ENCODE peak calls at places on chromosomes 4 and X, in six cellular contexts. Q is stomach, A is colonic mucosa, O is A673, E is esophagus squamous epithelium, Y is fibroblast of mammary gland. C is an unnamed sample.
A peak's percentile ranks its signal among the peaks of the same experiment; 100 is the strongest.

GRCh38 chrX:15989716-15990115 is 133.6 kb upstream of the GRPR start:
- DNase-seq in E (no peak), Q (no peak), A (no peak), O (peak; percentile 54), Y (no peak), C (no peak)

GRCh38 chrX:43949669-43950068 is 23.5 kb downstream of the NDP start:
- DNase-seq in A (no peak), Q (no peak), O (peak; percentile 75), Y (no peak), E (no peak), C (no peak)

GRCh38 chr4:68445111-68445510 is 2.2 kb upstream of the TMPRSS11E start:
- DNase-seq in A (no peak), Q (no peak), E (no peak), Y (no peak), O (no peak), C (no peak)

GRCh38 chr4:36081185-36081584 is 163.1 kb downstream of the ARAP2 start:
- DNase-seq in Q (no peak), Y (no peak), A (no peak), E (no peak), O (no peak), C (no peak)

GRCh38 chrX:47232803-47233332 is at the start of gene USP11:
- DNase-seq in A (no peak), E (no peak), Y (peak; percentile 34), Q (peak; percentile 38), O (peak; percentile 75), C (peak; percentile 75)

GRCh38 chr4:26860922-26861433 is 337 bp downstream of the STIM2 start:
- DNase-seq in A (peak; percentile 29), Y (peak; percentile 33), Q (peak; percentile 59), E (no peak), O (peak; percentile 77), C (peak; percentile 72)

GRCh38 chr4:74660866-74661265 is 133.5 kb downstream of the BTC start:
- DNase-seq in E (no peak), Y (no peak), Q (no peak), A (no peak), O (no peak), C (no peak)

GRCh38 chr4:120709986-120710385 is 212.5 kb downstream of the PRDM5 start:
- DNase-seq in O (no peak), E (no peak), Y (peak; percentile 65), Q (no peak), A (no peak), C (no peak)

GRCh38 chr4:6013564-6013963 is 4.7 kb downstream of the C4orf50 start:
- DNase-seq in O (no peak), Q (no peak), E (no peak), A (no peak), Y (no peak), C (no peak)

GRCh38 chrX:40805404-40805803 is 70.1 kb upstream of the MED14 start:
- DNase-seq in Y (no peak), A (no peak), O (no peak), E (no peak), Q (no peak), C (no peak)

GRCh38 chr4:148044889-148045352 is 313.0 kb downstream of the ARHGAP10 start:
- DNase-seq in Q (no peak), A (no peak), O (peak; percentile 52), Y (no peak), E (no peak), C (peak; percentile 25)

GRCh38 chr4:7013171-7013570 is 30.0 kb upstream of the TADA2B start:
- DNase-seq in Y (no peak), A (no peak), E (no peak), Q (no peak), O (no peak), C (no peak)

GRCh38 chr4:634599-634985 is 9.2 kb downstream of the PDE6B start:
- DNase-seq in O (no peak), Q (no peak), Y (no peak), A (no peak), E (no peak), C (no peak)

GRCh38 chr4:86543560-86544312 is 50.4 kb upstream of the PTPN13 start:
- DNase-seq in E (no peak), O (peak; percentile 60), A (no peak), Y (no peak), Q (no peak), C (peak; percentile 54)

GRCh38 chr4:83124079-83124780 is 9.7 kb upstream of the PLAC8 start:
- DNase-seq in Y (peak; percentile 21), O (no peak), Q (no peak), A (no peak), E (no peak), C (no peak)

GRCh38 chrX:38664285-38664684 is 102.9 kb downstream of the TSPAN7 start:
- DNase-seq in A (peak; percentile 28), Y (peak; percentile 59), O (peak; percentile 52), Q (no peak), E (no peak), C (peak; percentile 53)

DNA sequence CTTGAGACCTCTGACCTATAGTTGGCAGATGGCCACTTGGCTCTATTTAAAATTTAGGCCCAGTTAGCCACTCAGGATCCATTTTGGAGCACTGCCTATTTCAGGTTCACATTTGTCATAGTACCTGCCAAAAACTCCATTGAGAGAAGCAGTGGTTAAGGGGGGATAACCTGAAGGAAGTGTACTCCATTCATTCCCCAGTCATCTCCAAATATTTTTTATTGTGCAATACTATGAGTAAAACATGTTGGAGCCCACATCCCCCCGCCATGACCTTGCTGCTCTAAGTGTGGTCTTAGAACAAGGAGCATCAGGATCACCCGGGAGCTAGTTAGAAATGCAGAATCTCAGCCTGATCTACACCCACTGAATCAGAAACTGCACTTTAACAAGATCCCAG is 21.1 kb downstream of the PLP1 start:
- DNase-seq in E (no peak), A (no peak), Q (no peak), Y (peak; percentile 21), O (no peak), C (no peak)
- TF ChIP-seq CTCF in E (no peak), A (no peak), Q (no peak), Y (no peak), O (no peak), C (no peak)

GRCh38 chr4:118280501-118281218 is 72.1 kb downstream of the PRSS12 start:
- DNase-seq in Q (peak; percentile 55), A (peak; percentile 68), Y (peak; percentile 81), O (peak; percentile 68), E (no peak), C (peak; percentile 77)

GRCh38 chr4:118281611-118282442 is 71.0 kb downstream of the PRSS12 start:
- DNase-seq in A (no peak), Y (peak; percentile 63), E (no peak), O (peak; percentile 59), Q (no peak), C (peak; percentile 35)

GRCh38 chr4:118279328-118279727 is 73.5 kb downstream of the PRSS12 start:
- DNase-seq in A (no peak), E (no peak), Y (no peak), Q (no peak), O (no peak), C (no peak)

GRCh38 chr4:118278473-118279274 is 74.1 kb downstream of the PRSS12 start:
- DNase-seq in Q (peak; percentile 99), E (peak; percentile 92), A (peak; percentile 98), Y (peak; percentile 87), O (peak; percentile 96), C (peak; percentile 96)

GRCh38 chr4:118279920-118280432 is 72.8 kb downstream of the PRSS12 start:
- DNase-seq in A (no peak), Q (no peak), O (no peak), E (no peak), Y (peak; percentile 15), C (peak; percentile 9)
- H3K4me3 ChIP-seq in A (peak overlapping the region; percentile 64), Q (peak overlapping the region; percentile 67), O (peak overlapping the region; percentile 83), E (peak overlapping the region; percentile 96), Y (peak overlapping the region; percentile 82), C (peak overlapping the region; percentile 70)

DNA sequence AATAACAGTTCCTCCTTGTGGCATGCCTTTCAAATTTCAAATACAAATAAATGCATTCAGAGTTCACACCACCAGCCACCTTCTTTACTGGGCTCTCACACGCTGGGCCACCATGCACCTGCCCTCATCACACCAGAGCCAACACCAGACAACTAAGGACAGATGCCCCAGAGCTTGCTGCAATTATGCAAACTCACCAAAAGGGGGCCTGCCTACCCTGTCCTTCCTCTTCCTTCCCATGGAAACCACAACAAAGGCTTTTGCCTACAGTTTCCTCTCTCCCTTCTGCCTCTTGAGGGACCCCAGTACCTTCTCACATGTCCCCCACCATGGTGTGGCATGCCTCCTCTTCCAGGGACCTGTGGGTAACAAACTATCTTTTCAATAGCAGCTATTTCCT is 1333.9 kb upstream of the TENM3 start:
- DNase-seq in Y (peak; percentile 56), A (no peak), Q (no peak), O (peak; percentile 37), E (no peak), C (no peak)
- TF ChIP-seq CTCF in Y (peak; percentile 70), A (no peak), Q (no peak), O (peak; percentile 60), E (peak; percentile 8), C (no peak)

DNA sequence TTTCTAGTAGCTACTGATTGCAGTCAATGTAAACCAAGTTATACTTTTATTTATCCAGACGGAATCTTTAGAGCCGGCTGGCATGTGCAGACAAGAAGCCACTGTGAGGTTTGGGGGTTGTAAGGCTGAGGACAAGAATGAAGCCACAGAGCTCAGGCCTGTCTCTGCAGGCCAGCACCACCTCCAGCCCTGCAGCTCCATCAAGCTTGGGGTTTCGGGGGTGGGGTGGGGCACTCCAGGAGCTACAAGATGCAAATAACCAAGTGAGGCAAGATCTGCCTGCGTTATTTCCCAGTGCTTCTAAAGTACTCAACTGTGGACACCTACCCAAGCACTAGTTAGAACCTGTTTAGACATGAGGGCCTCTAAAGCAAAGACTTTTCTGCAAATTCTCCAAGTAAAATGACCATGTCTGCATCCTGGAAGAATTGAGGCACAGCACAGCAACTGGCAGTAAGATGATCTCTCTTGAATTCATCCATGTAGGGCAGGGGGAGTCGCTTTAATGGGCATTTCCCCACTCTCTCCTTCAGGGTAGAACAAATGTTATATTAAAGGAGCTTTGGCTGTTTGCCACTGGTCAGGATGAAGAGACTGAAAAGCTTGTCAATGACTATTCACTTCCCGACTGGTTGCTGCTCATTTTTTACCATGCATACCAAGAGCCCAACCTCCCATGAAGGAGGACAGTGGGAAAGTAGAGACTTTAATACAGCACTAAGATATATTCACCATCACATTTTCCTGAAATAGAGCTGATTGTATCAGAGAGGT is 222.5 kb downstream of the MGST2 start:
- DNase-seq in A (no peak), Q (no peak), O (no peak), E (no peak), Y (no peak), C (no peak)
- H3K4me3 ChIP-seq in A (no peak overlapping the region), Q (no peak overlapping the region), O (no peak overlapping the region), E (peak overlapping the region; percentile 54), Y (no peak overlapping the region), C (no peak overlapping the region)